ENCODE peak calls at places on chromosomes 11 and 22, in seven cellular contexts. One of them, this sample, is unnamed.

GRCh38 chr22:50105529-50106100 is 15.8 kb downstream of the MOV10L1 start:
- DNase-seq in B cell: peak; percentile 20
- DNase-seq in WTC11: no peak
- DNase-seq in DND-41: no peak
- DNase-seq in lower lobe of right lung: no peak
- DNase-seq in cardiac muscle cell: peak; percentile 66
- DNase-seq in neural crest cell: no peak
- DNase-seq in this sample: peak; percentile 90

GRCh38 chr22:38136607-38137006 is 26.1 kb upstream of the BAIAP2L2 start:
- DNase-seq in DND-41: no peak
- DNase-seq in cardiac muscle cell: peak; percentile 9
- DNase-seq in neural crest cell: no peak
- DNase-seq in WTC11: no peak
- DNase-seq in B cell: peak; percentile 4
- DNase-seq in lower lobe of right lung: no peak
- DNase-seq in this sample: no peak

GRCh38 chr11:2096919-2097301 is 42.3 kb downstream of the IGF2 start:
- DNase-seq in neural crest cell: no peak
- DNase-seq in B cell: no peak
- DNase-seq in WTC11: no peak
- DNase-seq in DND-41: no peak
- DNase-seq in lower lobe of right lung: peak; percentile 39
- DNase-seq in cardiac muscle cell: no peak
- DNase-seq in this sample: no peak

GRCh38 chr11:20355221-20356219 is 8.0 kb upstream of the HTATIP2 start:
- DNase-seq in lower lobe of right lung: no peak
- DNase-seq in WTC11: peak; percentile 46
- DNase-seq in B cell: no peak
- DNase-seq in DND-41: peak; percentile 39
- DNase-seq in neural crest cell: peak; percentile 32
- DNase-seq in cardiac muscle cell: peak; percentile 61
- DNase-seq in this sample: peak; percentile 56

GRCh38 chr11:20367313-20367948 is 3.9 kb downstream of the HTATIP2 start:
- DNase-seq in cardiac muscle cell: peak; percentile 84
- DNase-seq in neural crest cell: no peak
- DNase-seq in DND-41: no peak
- DNase-seq in WTC11: no peak
- DNase-seq in lower lobe of right lung: no peak
- DNase-seq in B cell: no peak
- DNase-seq in this sample: peak; percentile 92

GRCh38 chr11:46916669-46917108 is 1.7 kb downstream of the LRP4 start:
- DNase-seq in DND-41: no peak
- DNase-seq in neural crest cell: peak; percentile 53
- DNase-seq in cardiac muscle cell: peak; percentile 83
- DNase-seq in WTC11: peak; percentile 70
- DNase-seq in B cell: peak; percentile 67
- DNase-seq in lower lobe of right lung: no peak
- DNase-seq in this sample: peak; percentile 85

GRCh38 chr22:49964136-49964492 is 3.5 kb downstream of the PIM3 start:
- DNase-seq in lower lobe of right lung: peak; percentile 47
- DNase-seq in DND-41: peak; percentile 43
- DNase-seq in cardiac muscle cell: no peak
- DNase-seq in WTC11: no peak
- DNase-seq in neural crest cell: no peak
- DNase-seq in B cell: no peak
- DNase-seq in this sample: no peak

GRCh38 chr11:80700386-80700785 is 1259.6 kb upstream of the TENM4 start:
- DNase-seq in lower lobe of right lung: no peak
- DNase-seq in DND-41: no peak
- DNase-seq in neural crest cell: no peak
- DNase-seq in cardiac muscle cell: no peak
- DNase-seq in WTC11: no peak
- DNase-seq in B cell: no peak
- DNase-seq in this sample: peak; percentile 4

GRCh38 chr22:29520851-29521250 is 32.7 kb downstream of the THOC5 start:
- DNase-seq in lower lobe of right lung: no peak
- DNase-seq in cardiac muscle cell: peak; percentile 82
- DNase-seq in DND-41: no peak
- DNase-seq in neural crest cell: no peak
- DNase-seq in B cell: no peak
- DNase-seq in WTC11: no peak
- DNase-seq in this sample: peak; percentile 60

GRCh38 chr11:19953909-19954308 is 206.4 kb downstream of the DBX1 start:
- DNase-seq in lower lobe of right lung: no peak
- DNase-seq in B cell: no peak
- DNase-seq in neural crest cell: no peak
- DNase-seq in WTC11: no peak
- DNase-seq in DND-41: no peak
- DNase-seq in cardiac muscle cell: peak; percentile 78
- DNase-seq in this sample: peak; percentile 73

GRCh38 chr11:128288368-128288767 is 299.0 kb downstream of the ETS1 start:
- DNase-seq in lower lobe of right lung: no peak
- DNase-seq in B cell: no peak
- DNase-seq in WTC11: no peak
- DNase-seq in DND-41: no peak
- DNase-seq in neural crest cell: no peak
- DNase-seq in cardiac muscle cell: no peak
- DNase-seq in this sample: peak; percentile 22

GRCh38 chr11:10893713-10894112 is 35.9 kb upstream of the ZBED5 start:
- DNase-seq in B cell: no peak
- DNase-seq in lower lobe of right lung: no peak
- DNase-seq in WTC11: no peak
- DNase-seq in DND-41: no peak
- DNase-seq in cardiac muscle cell: peak; percentile 43
- DNase-seq in neural crest cell: no peak
- DNase-seq in this sample: peak; percentile 47

GRCh38 chr11:115590254-115590653 is 86.0 kb upstream of the CADM1 start:
- DNase-seq in neural crest cell: no peak
- DNase-seq in B cell: no peak
- DNase-seq in lower lobe of right lung: no peak
- DNase-seq in WTC11: no peak
- DNase-seq in DND-41: no peak
- DNase-seq in cardiac muscle cell: no peak
- DNase-seq in this sample: no peak

GRCh38 chr11:13169709-13170108 is 107.9 kb upstream of the BMAL1 start:
- DNase-seq in WTC11: no peak
- DNase-seq in lower lobe of right lung: no peak
- DNase-seq in neural crest cell: no peak
- DNase-seq in DND-41: no peak
- DNase-seq in B cell: no peak
- DNase-seq in cardiac muscle cell: peak; percentile 94
- DNase-seq in this sample: peak; percentile 82

GRCh38 chr22:20457506-20458240 is 20.0 kb upstream of the SCARF2 start:
- DNase-seq in DND-41: no peak
- DNase-seq in WTC11: no peak
- DNase-seq in neural crest cell: no peak
- DNase-seq in B cell: no peak
- DNase-seq in cardiac muscle cell: no peak
- DNase-seq in lower lobe of right lung: no peak
- DNase-seq in this sample: no peak

GRCh38 chr11:87141980-87142514 is 104.3 kb downstream of the TMEM135 start:
- DNase-seq in B cell: no peak
- DNase-seq in DND-41: no peak
- DNase-seq in neural crest cell: no peak
- DNase-seq in lower lobe of right lung: no peak
- DNase-seq in cardiac muscle cell: no peak
- DNase-seq in WTC11: no peak
- DNase-seq in this sample: no peak

GRCh38 chr11:85749287-85749834 is 61.6 kb downstream of the SYTL2 start:
- DNase-seq in lower lobe of right lung: no peak
- DNase-seq in DND-41: no peak
- DNase-seq in cardiac muscle cell: no peak
- DNase-seq in neural crest cell: no peak
- DNase-seq in WTC11: no peak
- DNase-seq in B cell: no peak
- DNase-seq in this sample: no peak

GRCh38 chr11:40722179-40722795 is 737.2 kb downstream of the LRRC4C start:
- DNase-seq in B cell: no peak
- DNase-seq in DND-41: no peak
- DNase-seq in WTC11: peak; percentile 68
- DNase-seq in lower lobe of right lung: no peak
- DNase-seq in cardiac muscle cell: peak; percentile 6
- DNase-seq in neural crest cell: peak; percentile 49
- DNase-seq in this sample: peak; percentile 52

GRCh38 chr11:124446926-124447325 is 1.4 kb upstream of the OR8B8 start:
- DNase-seq in lower lobe of right lung: no peak
- DNase-seq in cardiac muscle cell: peak; percentile 8
- DNase-seq in WTC11: no peak
- DNase-seq in neural crest cell: no peak
- DNase-seq in DND-41: no peak
- DNase-seq in B cell: no peak
- DNase-seq in this sample: peak; percentile 41

GRCh38 chr11:103792981-103793468 is 243.4 kb upstream of the DDI1 start:
- DNase-seq in B cell: no peak
- DNase-seq in WTC11: no peak
- DNase-seq in lower lobe of right lung: no peak
- DNase-seq in cardiac muscle cell: peak; percentile 78
- DNase-seq in neural crest cell: no peak
- DNase-seq in DND-41: no peak
- DNase-seq in this sample: no peak

GRCh38 chr11:35357893-35358292 is 61.5 kb downstream of the SLC1A2 start:
- DNase-seq in cardiac muscle cell: no peak
- DNase-seq in B cell: no peak
- DNase-seq in neural crest cell: no peak
- DNase-seq in WTC11: no peak
- DNase-seq in DND-41: no peak
- DNase-seq in lower lobe of right lung: no peak
- DNase-seq in this sample: peak; percentile 25

GRCh38 chr22:46693634-46694422 is 44.2 kb downstream of the CERK start:
- DNase-seq in neural crest cell: no peak
- DNase-seq in B cell: peak; percentile 21
- DNase-seq in DND-41: no peak
- DNase-seq in lower lobe of right lung: no peak
- DNase-seq in WTC11: no peak
- DNase-seq in cardiac muscle cell: no peak
- DNase-seq in this sample: no peak

GRCh38 chr11:104813532-104813931 is 84.7 kb downstream of the CASP12 start:
- DNase-seq in B cell: no peak
- DNase-seq in neural crest cell: no peak
- DNase-seq in cardiac muscle cell: no peak
- DNase-seq in lower lobe of right lung: no peak
- DNase-seq in WTC11: no peak
- DNase-seq in DND-41: no peak
- DNase-seq in this sample: peak; percentile 17

DNA sequence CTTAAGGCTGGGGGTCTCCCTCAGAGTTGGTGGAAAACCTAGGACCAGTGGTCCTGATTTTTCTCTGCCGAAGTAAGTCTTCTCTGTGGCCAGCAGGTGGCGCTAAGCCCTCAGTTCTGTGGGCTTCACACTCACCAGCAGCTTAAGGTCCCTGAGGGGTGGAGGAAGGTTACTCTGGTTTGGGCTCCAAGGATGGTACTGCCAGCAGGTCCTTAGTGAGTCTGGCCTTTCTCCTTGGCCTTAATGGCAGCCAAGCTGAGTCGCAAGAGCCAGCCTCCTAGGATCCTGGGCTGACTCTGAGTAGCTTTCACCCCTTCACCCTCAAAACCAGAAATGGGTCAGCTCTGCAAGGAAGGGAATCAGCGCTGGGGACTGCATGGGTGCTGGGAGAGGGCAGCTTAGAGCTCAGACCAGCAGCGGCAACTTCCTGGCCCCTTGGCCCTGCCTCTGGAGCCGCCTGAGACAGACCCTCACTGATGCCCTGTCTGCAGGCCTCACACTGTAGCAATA is 4.4 kb downstream of the KCNJ11 start:
- DNase-seq in neural crest cell: peak; percentile 86
- DNase-seq in B cell: peak; percentile 62
- DNase-seq in cardiac muscle cell: peak; percentile 89
- DNase-seq in lower lobe of right lung: peak; percentile 82
- DNase-seq in DND-41: peak; percentile 84
- DNase-seq in WTC11: peak; percentile 84
- DNase-seq in this sample: peak; percentile 82
- TF ChIP-seq CTCF in neural crest cell: peak; percentile 94
- TF ChIP-seq CTCF in B cell: peak; percentile 93
- TF ChIP-seq CTCF in cardiac muscle cell: peak; percentile 94
- TF ChIP-seq CTCF in lower lobe of right lung: peak; percentile 93
- TF ChIP-seq CTCF in DND-41: peak; percentile 96
- TF ChIP-seq CTCF in WTC11: peak; percentile 93
- TF ChIP-seq CTCF in this sample: peak; percentile 89

GRCh38 chr11:16883179-16883578 is 131.0 kb downstream of the PLEKHA7 start:
- DNase-seq in neural crest cell: no peak
- DNase-seq in cardiac muscle cell: no peak
- DNase-seq in DND-41: no peak
- DNase-seq in WTC11: no peak
- DNase-seq in B cell: no peak
- DNase-seq in lower lobe of right lung: peak; percentile 40
- DNase-seq in this sample: peak; percentile 94
- TF ChIP-seq CTCF in neural crest cell: no peak
- TF ChIP-seq CTCF in cardiac muscle cell: peak; percentile 6
- TF ChIP-seq CTCF in DND-41: no peak
- TF ChIP-seq CTCF in WTC11: no peak
- TF ChIP-seq CTCF in B cell: no peak
- TF ChIP-seq CTCF in lower lobe of right lung: no peak
- TF ChIP-seq CTCF in this sample: peak; percentile 65

DNA sequence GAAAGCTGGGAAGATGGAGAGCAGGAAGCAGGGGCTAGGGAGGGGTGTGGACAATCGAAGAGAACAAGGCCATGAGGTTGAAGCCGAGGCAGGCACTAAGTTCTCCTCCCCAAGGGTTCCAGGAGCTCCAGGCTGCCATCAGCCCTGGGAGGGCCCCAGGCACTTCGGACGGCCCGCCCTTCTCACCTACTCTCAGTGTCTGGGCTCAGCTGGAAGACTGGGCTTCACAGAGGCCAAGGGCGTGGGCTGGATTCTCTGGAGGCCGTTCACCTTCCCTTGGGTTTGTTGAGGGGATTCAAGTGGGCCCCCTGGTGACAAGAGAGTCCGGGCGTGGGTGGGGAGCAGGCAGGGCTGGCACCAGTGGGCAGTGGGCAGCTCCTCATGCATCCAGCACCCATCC is 74.5 kb downstream of the RTL6 start:
- DNase-seq in B cell: no peak
- DNase-seq in DND-41: no peak
- DNase-seq in WTC11: no peak
- DNase-seq in lower lobe of right lung: peak; percentile 20
- DNase-seq in cardiac muscle cell: no peak
- DNase-seq in neural crest cell: no peak
- DNase-seq in this sample: no peak
- TF ChIP-seq CTCF in B cell: no peak
- TF ChIP-seq CTCF in DND-41: no peak
- TF ChIP-seq CTCF in WTC11: no peak
- TF ChIP-seq CTCF in lower lobe of right lung: no peak
- TF ChIP-seq CTCF in cardiac muscle cell: no peak
- TF ChIP-seq CTCF in neural crest cell: no peak
- TF ChIP-seq CTCF in this sample: no peak

DNA sequence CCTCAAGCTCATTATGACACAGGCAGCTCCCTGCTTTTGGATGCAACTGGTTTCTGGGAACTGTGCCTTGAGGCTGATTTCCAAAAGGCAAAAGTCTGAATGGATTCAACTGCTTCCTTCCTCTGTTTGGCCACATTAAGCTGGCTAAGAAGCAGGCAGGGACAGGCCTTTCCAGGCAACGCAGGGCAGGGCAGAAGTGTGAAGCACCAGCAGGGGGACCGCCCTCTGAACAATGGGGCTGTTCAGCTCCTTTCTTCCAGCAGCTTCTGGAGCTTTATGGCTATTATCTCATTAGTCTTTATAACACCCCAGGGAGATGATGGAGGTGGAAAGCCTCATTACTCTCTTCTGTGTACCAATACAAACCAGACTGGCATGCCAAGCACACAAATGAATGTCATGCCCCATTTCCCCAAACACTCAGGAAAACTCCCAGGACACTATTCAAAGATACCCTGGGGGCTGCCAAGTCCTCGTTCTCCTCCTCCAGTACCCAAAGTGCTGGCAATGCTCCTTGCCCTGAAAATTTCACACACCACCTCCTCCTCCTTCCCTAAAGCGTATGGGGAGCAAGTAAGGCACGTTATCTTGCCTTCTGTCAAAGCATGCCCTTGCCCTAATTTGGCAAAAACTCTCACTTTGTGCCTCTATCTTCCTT is 21.3 kb downstream of the MORC2 start:
- DNase-seq in cardiac muscle cell: no peak
- DNase-seq in neural crest cell: peak; percentile 34
- DNase-seq in B cell: no peak
- DNase-seq in lower lobe of right lung: no peak
- DNase-seq in DND-41: no peak
- DNase-seq in WTC11: no peak
- DNase-seq in this sample: peak; percentile 91
- TF ChIP-seq CTCF in cardiac muscle cell: no peak
- TF ChIP-seq CTCF in neural crest cell: no peak
- TF ChIP-seq CTCF in B cell: no peak
- TF ChIP-seq CTCF in lower lobe of right lung: no peak
- TF ChIP-seq CTCF in DND-41: no peak
- TF ChIP-seq CTCF in WTC11: no peak
- TF ChIP-seq CTCF in this sample: peak; percentile 57

This sample was measured in epithelial cell of esophagus.